ENCODE peak calls at places on chromosomes 6 and 20, in ten cellular contexts. One of them, this sample, is unnamed.

GRCh38 chr20:63183422-63184146 is 32.3 kb downstream of the YTHDF1 start:
- DNase-seq in sigmoid colon: no peak
- DNase-seq in COR-L47: peak
- DNase-seq in activated CD8-positive, alpha-beta T cell treated with anti-CD3 and anti-CD28 coated beads, Interleukin-2, amount 10 ng/mL, durations not matched to agents 7 days and 5 days: peak
- DNase-seq in HT-29: peak
- DNase-seq in non-pigmented ciliary epithelial cell: no peak
- DNase-seq in skeletal muscle cell: no peak
- DNase-seq in ACHN: peak
- DNase-seq in AML-193: peak
- DNase-seq in EL: peak
- DNase-seq in this sample: no peak

GRCh38 chr20:48716086-48716485 is 111.7 kb downstream of the PREX1 start:
- DNase-seq in sigmoid colon: no peak
- DNase-seq in COR-L47: no peak
- DNase-seq in activated CD8-positive, alpha-beta T cell treated with anti-CD3 and anti-CD28 coated beads, Interleukin-2, amount 10 ng/mL, durations not matched to agents 7 days and 5 days: peak
- DNase-seq in HT-29: no peak
- DNase-seq in non-pigmented ciliary epithelial cell: no peak
- DNase-seq in skeletal muscle cell: no peak
- DNase-seq in ACHN: no peak
- DNase-seq in AML-193: no peak
- DNase-seq in EL: no peak
- DNase-seq in this sample: no peak

GRCh38 chr20:63293866-63294535 is 1.0 kb downstream of the COL20A1 start:
- DNase-seq in sigmoid colon: no peak
- DNase-seq in COR-L47: no peak
- DNase-seq in activated CD8-positive, alpha-beta T cell treated with anti-CD3 and anti-CD28 coated beads, Interleukin-2, amount 10 ng/mL, durations not matched to agents 7 days and 5 days: no peak
- DNase-seq in HT-29: no peak
- DNase-seq in non-pigmented ciliary epithelial cell: no peak
- DNase-seq in skeletal muscle cell: no peak
- DNase-seq in ACHN: no peak
- DNase-seq in AML-193: no peak
- DNase-seq in EL: no peak
- DNase-seq in this sample: no peak

GRCh38 chr6:5981274-5982026 is 25.3 kb downstream of the NRN1 start:
- DNase-seq in sigmoid colon: no peak
- DNase-seq in COR-L47: no peak
- DNase-seq in activated CD8-positive, alpha-beta T cell treated with anti-CD3 and anti-CD28 coated beads, Interleukin-2, amount 10 ng/mL, durations not matched to agents 7 days and 5 days: no peak
- DNase-seq in HT-29: no peak
- DNase-seq in non-pigmented ciliary epithelial cell: peak
- DNase-seq in skeletal muscle cell: peak
- DNase-seq in ACHN: peak
- DNase-seq in AML-193: no peak
- DNase-seq in EL: peak
- DNase-seq in this sample: peak

GRCh38 chr20:38685271-38685670 is 39.0 kb upstream of the SLC32A1 start:
- DNase-seq in sigmoid colon: no peak
- DNase-seq in COR-L47: no peak
- DNase-seq in activated CD8-positive, alpha-beta T cell treated with anti-CD3 and anti-CD28 coated beads, Interleukin-2, amount 10 ng/mL, durations not matched to agents 7 days and 5 days: no peak
- DNase-seq in HT-29: no peak
- DNase-seq in non-pigmented ciliary epithelial cell: no peak
- DNase-seq in skeletal muscle cell: no peak
- DNase-seq in ACHN: no peak
- DNase-seq in AML-193: no peak
- DNase-seq in EL: no peak
- DNase-seq in this sample: no peak

GRCh38 chr6:87903299-87903698 is 144.3 kb upstream of the SPACA1 start:
- DNase-seq in sigmoid colon: no peak
- DNase-seq in COR-L47: no peak
- DNase-seq in activated CD8-positive, alpha-beta T cell treated with anti-CD3 and anti-CD28 coated beads, Interleukin-2, amount 10 ng/mL, durations not matched to agents 7 days and 5 days: no peak
- DNase-seq in HT-29: no peak
- DNase-seq in non-pigmented ciliary epithelial cell: no peak
- DNase-seq in skeletal muscle cell: no peak
- DNase-seq in ACHN: no peak
- DNase-seq in AML-193: no peak
- DNase-seq in EL: no peak
- DNase-seq in this sample: no peak

GRCh38 chr6:103017878-103018277 is 1624.4 kb downstream of the GRIK2 start:
- DNase-seq in sigmoid colon: no peak
- DNase-seq in COR-L47: no peak
- DNase-seq in activated CD8-positive, alpha-beta T cell treated with anti-CD3 and anti-CD28 coated beads, Interleukin-2, amount 10 ng/mL, durations not matched to agents 7 days and 5 days: no peak
- DNase-seq in HT-29: no peak
- DNase-seq in non-pigmented ciliary epithelial cell: no peak
- DNase-seq in skeletal muscle cell: no peak
- DNase-seq in ACHN: no peak
- DNase-seq in AML-193: no peak
- DNase-seq in EL: no peak
- DNase-seq in this sample: no peak

GRCh38 chr20:3446779-3447178 is 24.0 kb upstream of the ATRN start:
- DNase-seq in sigmoid colon: no peak
- DNase-seq in COR-L47: no peak
- DNase-seq in activated CD8-positive, alpha-beta T cell treated with anti-CD3 and anti-CD28 coated beads, Interleukin-2, amount 10 ng/mL, durations not matched to agents 7 days and 5 days: no peak
- DNase-seq in HT-29: peak
- DNase-seq in non-pigmented ciliary epithelial cell: no peak
- DNase-seq in skeletal muscle cell: no peak
- DNase-seq in ACHN: no peak
- DNase-seq in AML-193: no peak
- DNase-seq in EL: no peak
- DNase-seq in this sample: no peak

GRCh38 chr6:140319209-140319608 is 944.8 kb upstream of the CITED2 start:
- DNase-seq in sigmoid colon: no peak
- DNase-seq in COR-L47: no peak
- DNase-seq in activated CD8-positive, alpha-beta T cell treated with anti-CD3 and anti-CD28 coated beads, Interleukin-2, amount 10 ng/mL, durations not matched to agents 7 days and 5 days: no peak
- DNase-seq in HT-29: peak
- DNase-seq in non-pigmented ciliary epithelial cell: no peak
- DNase-seq in skeletal muscle cell: peak
- DNase-seq in ACHN: peak
- DNase-seq in AML-193: no peak
- DNase-seq in EL: peak
- DNase-seq in this sample: peak

GRCh38 chr6:144090384-144090783 is 5.0 kb downstream of the SF3B5 start:
- DNase-seq in sigmoid colon: no peak
- DNase-seq in COR-L47: no peak
- DNase-seq in activated CD8-positive, alpha-beta T cell treated with anti-CD3 and anti-CD28 coated beads, Interleukin-2, amount 10 ng/mL, durations not matched to agents 7 days and 5 days: no peak
- DNase-seq in HT-29: no peak
- DNase-seq in non-pigmented ciliary epithelial cell: no peak
- DNase-seq in skeletal muscle cell: no peak
- DNase-seq in ACHN: no peak
- DNase-seq in AML-193: peak
- DNase-seq in EL: no peak
- DNase-seq in this sample: no peak

GRCh38 chr20:62796699-62797491 is 622 bp downstream of the MRGBP start:
- DNase-seq in sigmoid colon: no peak
- DNase-seq in COR-L47: no peak
- DNase-seq in activated CD8-positive, alpha-beta T cell treated with anti-CD3 and anti-CD28 coated beads, Interleukin-2, amount 10 ng/mL, durations not matched to agents 7 days and 5 days: no peak
- DNase-seq in HT-29: no peak
- DNase-seq in non-pigmented ciliary epithelial cell: no peak
- DNase-seq in skeletal muscle cell: no peak
- DNase-seq in ACHN: no peak
- DNase-seq in AML-193: no peak
- DNase-seq in EL: no peak
- DNase-seq in this sample: no peak

GRCh38 chr6:10136636-10137035 is 278.2 kb downstream of the TFAP2A start:
- DNase-seq in sigmoid colon: no peak
- DNase-seq in COR-L47: no peak
- DNase-seq in activated CD8-positive, alpha-beta T cell treated with anti-CD3 and anti-CD28 coated beads, Interleukin-2, amount 10 ng/mL, durations not matched to agents 7 days and 5 days: no peak
- DNase-seq in HT-29: no peak
- DNase-seq in non-pigmented ciliary epithelial cell: no peak
- DNase-seq in skeletal muscle cell: no peak
- DNase-seq in ACHN: no peak
- DNase-seq in AML-193: no peak
- DNase-seq in EL: no peak
- DNase-seq in this sample: no peak

GRCh38 chr20:63441777-63442493 is 30.5 kb downstream of the KCNQ2 start:
- DNase-seq in sigmoid colon: no peak
- DNase-seq in COR-L47: peak
- DNase-seq in activated CD8-positive, alpha-beta T cell treated with anti-CD3 and anti-CD28 coated beads, Interleukin-2, amount 10 ng/mL, durations not matched to agents 7 days and 5 days: peak
- DNase-seq in HT-29: peak
- DNase-seq in non-pigmented ciliary epithelial cell: no peak
- DNase-seq in skeletal muscle cell: no peak
- DNase-seq in ACHN: peak
- DNase-seq in AML-193: no peak
- DNase-seq in EL: peak
- DNase-seq in this sample: no peak

GRCh38 chr20:53847118-53847842 is 223.1 kb downstream of the BCAS1 start:
- DNase-seq in sigmoid colon: no peak
- DNase-seq in COR-L47: no peak
- DNase-seq in activated CD8-positive, alpha-beta T cell treated with anti-CD3 and anti-CD28 coated beads, Interleukin-2, amount 10 ng/mL, durations not matched to agents 7 days and 5 days: no peak
- DNase-seq in HT-29: no peak
- DNase-seq in non-pigmented ciliary epithelial cell: no peak
- DNase-seq in skeletal muscle cell: no peak
- DNase-seq in ACHN: no peak
- DNase-seq in AML-193: peak
- DNase-seq in EL: no peak
- DNase-seq in this sample: peak

GRCh38 chr6:25900843-25901242 is 26.8 kb upstream of the SLC17A3 start:
- DNase-seq in sigmoid colon: no peak
- DNase-seq in COR-L47: no peak
- DNase-seq in activated CD8-positive, alpha-beta T cell treated with anti-CD3 and anti-CD28 coated beads, Interleukin-2, amount 10 ng/mL, durations not matched to agents 7 days and 5 days: no peak
- DNase-seq in HT-29: no peak
- DNase-seq in non-pigmented ciliary epithelial cell: no peak
- DNase-seq in skeletal muscle cell: no peak
- DNase-seq in ACHN: no peak
- DNase-seq in AML-193: no peak
- DNase-seq in EL: no peak
- DNase-seq in this sample: no peak

GRCh38 chr6:89330910-89331309 is 15.8 kb upstream of the GABRR2 start:
- DNase-seq in sigmoid colon: no peak
- DNase-seq in COR-L47: no peak
- DNase-seq in activated CD8-positive, alpha-beta T cell treated with anti-CD3 and anti-CD28 coated beads, Interleukin-2, amount 10 ng/mL, durations not matched to agents 7 days and 5 days: no peak
- DNase-seq in HT-29: no peak
- DNase-seq in non-pigmented ciliary epithelial cell: no peak
- DNase-seq in skeletal muscle cell: no peak
- DNase-seq in ACHN: no peak
- DNase-seq in AML-193: no peak
- DNase-seq in EL: no peak
- DNase-seq in this sample: no peak

GRCh38 chr6:13462380-13463326 is 24.7 kb downstream of the GFOD1 start:
- DNase-seq in sigmoid colon: no peak
- DNase-seq in COR-L47: no peak
- DNase-seq in activated CD8-positive, alpha-beta T cell treated with anti-CD3 and anti-CD28 coated beads, Interleukin-2, amount 10 ng/mL, durations not matched to agents 7 days and 5 days: no peak
- DNase-seq in HT-29: no peak
- DNase-seq in non-pigmented ciliary epithelial cell: no peak
- DNase-seq in skeletal muscle cell: no peak
- DNase-seq in ACHN: no peak
- DNase-seq in AML-193: no peak
- DNase-seq in EL: no peak
- DNase-seq in this sample: peak

GRCh38 chr6:120056085-120056484 is 706.5 kb upstream of the MAN1A1 start:
- DNase-seq in sigmoid colon: no peak
- DNase-seq in COR-L47: no peak
- DNase-seq in activated CD8-positive, alpha-beta T cell treated with anti-CD3 and anti-CD28 coated beads, Interleukin-2, amount 10 ng/mL, durations not matched to agents 7 days and 5 days: no peak
- DNase-seq in HT-29: peak
- DNase-seq in non-pigmented ciliary epithelial cell: no peak
- DNase-seq in skeletal muscle cell: no peak
- DNase-seq in ACHN: peak
- DNase-seq in AML-193: no peak
- DNase-seq in EL: no peak
- DNase-seq in this sample: peak

GRCh38 chr6:158909938-158910337 is 90.1 kb downstream of the RSPH3 start:
- DNase-seq in sigmoid colon: no peak
- DNase-seq in COR-L47: no peak
- DNase-seq in activated CD8-positive, alpha-beta T cell treated with anti-CD3 and anti-CD28 coated beads, Interleukin-2, amount 10 ng/mL, durations not matched to agents 7 days and 5 days: no peak
- DNase-seq in HT-29: no peak
- DNase-seq in non-pigmented ciliary epithelial cell: no peak
- DNase-seq in skeletal muscle cell: no peak
- DNase-seq in ACHN: no peak
- DNase-seq in AML-193: no peak
- DNase-seq in EL: no peak
- DNase-seq in this sample: no peak

GRCh38 chr6:52910091-52910490 is 593 bp upstream of the GSTA3 start:
- DNase-seq in sigmoid colon: no peak
- DNase-seq in COR-L47: no peak
- DNase-seq in activated CD8-positive, alpha-beta T cell treated with anti-CD3 and anti-CD28 coated beads, Interleukin-2, amount 10 ng/mL, durations not matched to agents 7 days and 5 days: no peak
- DNase-seq in HT-29: no peak
- DNase-seq in non-pigmented ciliary epithelial cell: no peak
- DNase-seq in skeletal muscle cell: no peak
- DNase-seq in ACHN: no peak
- DNase-seq in AML-193: no peak
- DNase-seq in EL: peak
- DNase-seq in this sample: no peak

GRCh38 chr20:1225729-1226313 is at the start of gene RAD21L1:
- DNase-seq in sigmoid colon: peak
- DNase-seq in COR-L47: peak
- DNase-seq in activated CD8-positive, alpha-beta T cell treated with anti-CD3 and anti-CD28 coated beads, Interleukin-2, amount 10 ng/mL, durations not matched to agents 7 days and 5 days: peak
- DNase-seq in HT-29: peak
- DNase-seq in non-pigmented ciliary epithelial cell: peak
- DNase-seq in skeletal muscle cell: peak
- DNase-seq in ACHN: peak
- DNase-seq in AML-193: no peak
- DNase-seq in EL: peak
- DNase-seq in this sample: peak

GRCh38 chr6:155171747-155172191 is 92.0 kb upstream of the CLDN20 start:
- DNase-seq in sigmoid colon: no peak
- DNase-seq in COR-L47: no peak
- DNase-seq in activated CD8-positive, alpha-beta T cell treated with anti-CD3 and anti-CD28 coated beads, Interleukin-2, amount 10 ng/mL, durations not matched to agents 7 days and 5 days: no peak
- DNase-seq in HT-29: peak
- DNase-seq in non-pigmented ciliary epithelial cell: no peak
- DNase-seq in skeletal muscle cell: no peak
- DNase-seq in ACHN: no peak
- DNase-seq in AML-193: no peak
- DNase-seq in EL: peak
- DNase-seq in this sample: peak

GRCh38 chr6:30767158-30767943 is 23.0 kb upstream of the IER3 start:
- DNase-seq in sigmoid colon: no peak
- DNase-seq in COR-L47: no peak
- DNase-seq in activated CD8-positive, alpha-beta T cell treated with anti-CD3 and anti-CD28 coated beads, Interleukin-2, amount 10 ng/mL, durations not matched to agents 7 days and 5 days: peak
- DNase-seq in HT-29: no peak
- DNase-seq in non-pigmented ciliary epithelial cell: no peak
- DNase-seq in skeletal muscle cell: no peak
- DNase-seq in ACHN: no peak
- DNase-seq in AML-193: no peak
- DNase-seq in EL: no peak
- DNase-seq in this sample: no peak

GRCh38 chr20:46558511-46558959 is 8.1 kb upstream of the OCSTAMP start:
- DNase-seq in sigmoid colon: no peak
- DNase-seq in COR-L47: no peak
- DNase-seq in activated CD8-positive, alpha-beta T cell treated with anti-CD3 and anti-CD28 coated beads, Interleukin-2, amount 10 ng/mL, durations not matched to agents 7 days and 5 days: no peak
- DNase-seq in HT-29: peak
- DNase-seq in non-pigmented ciliary epithelial cell: peak
- DNase-seq in skeletal muscle cell: peak
- DNase-seq in ACHN: peak
- DNase-seq in AML-193: no peak
- DNase-seq in EL: peak
- DNase-seq in this sample: peak

GRCh38 chr20:48126227-48126740 is 341.0 kb upstream of the SULF2 start:
- DNase-seq in sigmoid colon: peak
- DNase-seq in COR-L47: no peak
- DNase-seq in activated CD8-positive, alpha-beta T cell treated with anti-CD3 and anti-CD28 coated beads, Interleukin-2, amount 10 ng/mL, durations not matched to agents 7 days and 5 days: no peak
- DNase-seq in HT-29: peak
- DNase-seq in non-pigmented ciliary epithelial cell: no peak
- DNase-seq in skeletal muscle cell: no peak
- DNase-seq in ACHN: no peak
- DNase-seq in AML-193: no peak
- DNase-seq in EL: no peak
- DNase-seq in this sample: no peak

GRCh38 chr20:52242237-52243230 is 51.0 kb upstream of the ZFP64 start:
- DNase-seq in sigmoid colon: no peak
- DNase-seq in COR-L47: peak
- DNase-seq in activated CD8-positive, alpha-beta T cell treated with anti-CD3 and anti-CD28 coated beads, Interleukin-2, amount 10 ng/mL, durations not matched to agents 7 days and 5 days: no peak
- DNase-seq in HT-29: peak
- DNase-seq in non-pigmented ciliary epithelial cell: no peak
- DNase-seq in skeletal muscle cell: no peak
- DNase-seq in ACHN: peak
- DNase-seq in AML-193: peak
- DNase-seq in EL: peak
- DNase-seq in this sample: peak

GRCh38 chr6:145733770-145734169 is 1.6 kb downstream of the EPM2A start:
- DNase-seq in sigmoid colon: no peak
- DNase-seq in COR-L47: no peak
- DNase-seq in activated CD8-positive, alpha-beta T cell treated with anti-CD3 and anti-CD28 coated beads, Interleukin-2, amount 10 ng/mL, durations not matched to agents 7 days and 5 days: no peak
- DNase-seq in HT-29: no peak
- DNase-seq in non-pigmented ciliary epithelial cell: no peak
- DNase-seq in skeletal muscle cell: no peak
- DNase-seq in ACHN: peak
- DNase-seq in AML-193: peak
- DNase-seq in EL: no peak
- DNase-seq in this sample: no peak

GRCh38 chr6:151063339-151063738 is 176.4 kb upstream of the AKAP12 start:
- DNase-seq in sigmoid colon: no peak
- DNase-seq in COR-L47: no peak
- DNase-seq in activated CD8-positive, alpha-beta T cell treated with anti-CD3 and anti-CD28 coated beads, Interleukin-2, amount 10 ng/mL, durations not matched to agents 7 days and 5 days: no peak
- DNase-seq in HT-29: peak
- DNase-seq in non-pigmented ciliary epithelial cell: no peak
- DNase-seq in skeletal muscle cell: no peak
- DNase-seq in ACHN: no peak
- DNase-seq in AML-193: no peak
- DNase-seq in EL: peak
- DNase-seq in this sample: peak

This sample was measured in LHCN-M2.